ENCODE peak calls at places on chromosomes 5 and 9, in ten cellular contexts. One of them, this sample, is unnamed.

GRCh38 chr9:70073193-70073592 is 29.5 kb downstream of the MAMDC2 start:
- DNase-seq in endothelial cell of umbilical vein: no peak
- DNase-seq in HCT116: no peak
- DNase-seq in progenitor cell of endocrine pancreas: no peak
- DNase-seq in mucosa of descending colon: no peak
- DNase-seq in coronary artery: no peak
- DNase-seq in HFF-Myc: no peak
- DNase-seq in WTC11: no peak
- DNase-seq in fibroblast of lung: peak; percentile 30
- DNase-seq in esophagus muscularis mucosa: no peak
- DNase-seq in this sample: no peak

GRCh38 chr9:105290401-105290800 is 46.0 kb downstream of the SLC44A1 start:
- DNase-seq in endothelial cell of umbilical vein: no peak
- DNase-seq in HCT116: no peak
- DNase-seq in progenitor cell of endocrine pancreas: no peak
- DNase-seq in mucosa of descending colon: no peak
- DNase-seq in coronary artery: no peak
- DNase-seq in HFF-Myc: no peak
- DNase-seq in WTC11: no peak
- DNase-seq in fibroblast of lung: peak; percentile 75
- DNase-seq in esophagus muscularis mucosa: no peak
- DNase-seq in this sample: no peak

GRCh38 chr9:134489621-134490380 is 151.8 kb upstream of the COL5A1 start:
- DNase-seq in endothelial cell of umbilical vein: no peak
- DNase-seq in HCT116: no peak
- DNase-seq in progenitor cell of endocrine pancreas: no peak
- DNase-seq in mucosa of descending colon: no peak
- DNase-seq in coronary artery: no peak
- DNase-seq in HFF-Myc: no peak
- DNase-seq in WTC11: no peak
- DNase-seq in fibroblast of lung: no peak
- DNase-seq in esophagus muscularis mucosa: no peak
- DNase-seq in this sample: no peak

GRCh38 chr9:109811876-109812275 is 31.9 kb downstream of the PALM2AKAP2 start:
- DNase-seq in endothelial cell of umbilical vein: no peak
- DNase-seq in HCT116: no peak
- DNase-seq in progenitor cell of endocrine pancreas: no peak
- DNase-seq in mucosa of descending colon: no peak
- DNase-seq in coronary artery: no peak
- DNase-seq in HFF-Myc: no peak
- DNase-seq in WTC11: no peak
- DNase-seq in fibroblast of lung: no peak
- DNase-seq in esophagus muscularis mucosa: no peak
- DNase-seq in this sample: no peak

GRCh38 chr9:111621895-111622480 is 9.1 kb upstream of the DNAJC25 start:
- DNase-seq in endothelial cell of umbilical vein: peak; percentile 68
- DNase-seq in HCT116: peak; percentile 39
- DNase-seq in progenitor cell of endocrine pancreas: no peak
- DNase-seq in mucosa of descending colon: no peak
- DNase-seq in coronary artery: no peak
- DNase-seq in HFF-Myc: no peak
- DNase-seq in WTC11: peak; percentile 41
- DNase-seq in fibroblast of lung: peak; percentile 64
- DNase-seq in esophagus muscularis mucosa: no peak
- DNase-seq in this sample: peak; percentile 56

GRCh38 chr5:52822437-52822836 is 34.7 kb downstream of the ITGA1 start:
- DNase-seq in endothelial cell of umbilical vein: no peak
- DNase-seq in HCT116: no peak
- DNase-seq in progenitor cell of endocrine pancreas: no peak
- DNase-seq in mucosa of descending colon: peak; percentile 40
- DNase-seq in coronary artery: peak; percentile 81
- DNase-seq in HFF-Myc: no peak
- DNase-seq in WTC11: no peak
- DNase-seq in fibroblast of lung: no peak
- DNase-seq in esophagus muscularis mucosa: no peak
- DNase-seq in this sample: peak; percentile 78

GRCh38 chr9:105050296-105050695 is 122.3 kb upstream of the ABCA1 start:
- DNase-seq in endothelial cell of umbilical vein: no peak
- DNase-seq in HCT116: no peak
- DNase-seq in progenitor cell of endocrine pancreas: no peak
- DNase-seq in mucosa of descending colon: no peak
- DNase-seq in coronary artery: no peak
- DNase-seq in HFF-Myc: no peak
- DNase-seq in WTC11: no peak
- DNase-seq in fibroblast of lung: no peak
- DNase-seq in esophagus muscularis mucosa: no peak
- DNase-seq in this sample: no peak

GRCh38 chr5:91219803-91220371 is 163.2 kb downstream of the ARRDC3 start:
- DNase-seq in endothelial cell of umbilical vein: peak; percentile 63
- DNase-seq in HCT116: peak; percentile 26
- DNase-seq in progenitor cell of endocrine pancreas: no peak
- DNase-seq in mucosa of descending colon: no peak
- DNase-seq in coronary artery: no peak
- DNase-seq in HFF-Myc: no peak
- DNase-seq in WTC11: no peak
- DNase-seq in fibroblast of lung: peak; percentile 44
- DNase-seq in esophagus muscularis mucosa: no peak
- DNase-seq in this sample: peak; percentile 53

GRCh38 chr9:38107811-38108304 is 38.8 kb upstream of the SHB start:
- DNase-seq in endothelial cell of umbilical vein: no peak
- DNase-seq in HCT116: no peak
- DNase-seq in progenitor cell of endocrine pancreas: no peak
- DNase-seq in mucosa of descending colon: no peak
- DNase-seq in coronary artery: peak; percentile 40
- DNase-seq in HFF-Myc: no peak
- DNase-seq in WTC11: no peak
- DNase-seq in fibroblast of lung: no peak
- DNase-seq in esophagus muscularis mucosa: no peak
- DNase-seq in this sample: no peak

GRCh38 chr5:146754621-146755020 is 123.9 kb downstream of the PPP2R2B start:
- DNase-seq in endothelial cell of umbilical vein: no peak
- DNase-seq in HCT116: no peak
- DNase-seq in progenitor cell of endocrine pancreas: no peak
- DNase-seq in mucosa of descending colon: no peak
- DNase-seq in coronary artery: no peak
- DNase-seq in HFF-Myc: no peak
- DNase-seq in WTC11: no peak
- DNase-seq in fibroblast of lung: no peak
- DNase-seq in esophagus muscularis mucosa: no peak
- DNase-seq in this sample: no peak

GRCh38 chr9:97570899-97571298 is 62.3 kb downstream of the TSTD2 start:
- DNase-seq in endothelial cell of umbilical vein: no peak
- DNase-seq in HCT116: no peak
- DNase-seq in progenitor cell of endocrine pancreas: no peak
- DNase-seq in mucosa of descending colon: no peak
- DNase-seq in coronary artery: peak; percentile 69
- DNase-seq in HFF-Myc: no peak
- DNase-seq in WTC11: no peak
- DNase-seq in fibroblast of lung: no peak
- DNase-seq in esophagus muscularis mucosa: no peak
- DNase-seq in this sample: no peak

GRCh38 chr9:13728121-13728520 is 448.6 kb upstream of the MPDZ start:
- DNase-seq in endothelial cell of umbilical vein: peak; percentile 30
- DNase-seq in HCT116: no peak
- DNase-seq in progenitor cell of endocrine pancreas: no peak
- DNase-seq in mucosa of descending colon: no peak
- DNase-seq in coronary artery: no peak
- DNase-seq in HFF-Myc: no peak
- DNase-seq in WTC11: no peak
- DNase-seq in fibroblast of lung: no peak
- DNase-seq in esophagus muscularis mucosa: no peak
- DNase-seq in this sample: no peak

GRCh38 chr5:180084638-180085561 is 13.3 kb upstream of the RNF130 start:
- DNase-seq in endothelial cell of umbilical vein: no peak
- DNase-seq in HCT116: no peak
- DNase-seq in progenitor cell of endocrine pancreas: no peak
- DNase-seq in mucosa of descending colon: peak; percentile 69
- DNase-seq in coronary artery: no peak
- DNase-seq in HFF-Myc: no peak
- DNase-seq in WTC11: no peak
- DNase-seq in fibroblast of lung: no peak
- DNase-seq in esophagus muscularis mucosa: no peak
- DNase-seq in this sample: no peak

GRCh38 chr5:150764530-150764929 is 5.7 kb upstream of the DCTN4 start:
- DNase-seq in endothelial cell of umbilical vein: no peak
- DNase-seq in HCT116: no peak
- DNase-seq in progenitor cell of endocrine pancreas: no peak
- DNase-seq in mucosa of descending colon: no peak
- DNase-seq in coronary artery: no peak
- DNase-seq in HFF-Myc: no peak
- DNase-seq in WTC11: no peak
- DNase-seq in fibroblast of lung: no peak
- DNase-seq in esophagus muscularis mucosa: no peak
- DNase-seq in this sample: no peak
- TF ChIP-seq CTCF in endothelial cell of umbilical vein: no peak
- TF ChIP-seq CTCF in HCT116: no peak
- TF ChIP-seq CTCF in progenitor cell of endocrine pancreas: no peak
- TF ChIP-seq CTCF in mucosa of descending colon: no peak
- TF ChIP-seq CTCF in coronary artery: no peak
- TF ChIP-seq CTCF in HFF-Myc: no peak
- TF ChIP-seq CTCF in WTC11: no peak
- TF ChIP-seq CTCF in fibroblast of lung: no peak
- TF ChIP-seq CTCF in esophagus muscularis mucosa: no peak
- TF ChIP-seq CTCF in this sample: no peak

GRCh38 chr5:34621280-34622045 is 34.7 kb upstream of the RAI14 start:
- DNase-seq in endothelial cell of umbilical vein: peak; percentile 93
- DNase-seq in HCT116: no peak
- DNase-seq in progenitor cell of endocrine pancreas: no peak
- DNase-seq in mucosa of descending colon: no peak
- DNase-seq in coronary artery: no peak
- DNase-seq in HFF-Myc: no peak
- DNase-seq in WTC11: no peak
- DNase-seq in fibroblast of lung: no peak
- DNase-seq in esophagus muscularis mucosa: no peak
- DNase-seq in this sample: no peak

GRCh38 chr5:34622046-34622435 is 34.1 kb upstream of the RAI14 start:
- DNase-seq in endothelial cell of umbilical vein: no peak
- DNase-seq in HCT116: no peak
- DNase-seq in progenitor cell of endocrine pancreas: no peak
- DNase-seq in mucosa of descending colon: no peak
- DNase-seq in coronary artery: no peak
- DNase-seq in HFF-Myc: no peak
- DNase-seq in WTC11: no peak
- DNase-seq in fibroblast of lung: peak; percentile 45
- DNase-seq in esophagus muscularis mucosa: no peak
- DNase-seq in this sample: no peak

GRCh38 chr5:34616665-34617064 is 39.5 kb upstream of the RAI14 start:
- DNase-seq in endothelial cell of umbilical vein: no peak
- DNase-seq in HCT116: no peak
- DNase-seq in progenitor cell of endocrine pancreas: no peak
- DNase-seq in mucosa of descending colon: no peak
- DNase-seq in coronary artery: no peak
- DNase-seq in HFF-Myc: no peak
- DNase-seq in WTC11: no peak
- DNase-seq in fibroblast of lung: no peak
- DNase-seq in esophagus muscularis mucosa: no peak
- DNase-seq in this sample: no peak

GRCh38 chr5:34618666-34619065 is 37.5 kb upstream of the RAI14 start:
- DNase-seq in endothelial cell of umbilical vein: peak; percentile 28
- DNase-seq in HCT116: no peak
- DNase-seq in progenitor cell of endocrine pancreas: no peak
- DNase-seq in mucosa of descending colon: no peak
- DNase-seq in coronary artery: no peak
- DNase-seq in HFF-Myc: no peak
- DNase-seq in WTC11: no peak
- DNase-seq in fibroblast of lung: no peak
- DNase-seq in esophagus muscularis mucosa: no peak
- DNase-seq in this sample: no peak

GRCh38 chr5:34620185-34620584 is 35.9 kb upstream of the RAI14 start:
- DNase-seq in endothelial cell of umbilical vein: peak; percentile 90
- DNase-seq in HCT116: no peak
- DNase-seq in progenitor cell of endocrine pancreas: no peak
- DNase-seq in mucosa of descending colon: no peak
- DNase-seq in coronary artery: no peak
- DNase-seq in HFF-Myc: no peak
- DNase-seq in WTC11: no peak
- DNase-seq in fibroblast of lung: no peak
- DNase-seq in esophagus muscularis mucosa: no peak
- DNase-seq in this sample: no peak
- TF ChIP-seq CTCF in endothelial cell of umbilical vein: no peak
- TF ChIP-seq CTCF in HCT116: no peak
- TF ChIP-seq CTCF in progenitor cell of endocrine pancreas: no peak
- TF ChIP-seq CTCF in mucosa of descending colon: no peak
- TF ChIP-seq CTCF in coronary artery: no peak
- TF ChIP-seq CTCF in HFF-Myc: no peak
- TF ChIP-seq CTCF in WTC11: no peak
- TF ChIP-seq CTCF in fibroblast of lung: no peak
- TF ChIP-seq CTCF in esophagus muscularis mucosa: no peak
- TF ChIP-seq CTCF in this sample: no peak

GRCh38 chr5:56827043-56827442 is 11.7 kb downstream of the MAP3K1 start:
- DNase-seq in endothelial cell of umbilical vein: no peak
- DNase-seq in HCT116: no peak
- DNase-seq in progenitor cell of endocrine pancreas: no peak
- DNase-seq in mucosa of descending colon: no peak
- DNase-seq in coronary artery: no peak
- DNase-seq in HFF-Myc: no peak
- DNase-seq in WTC11: peak; percentile 41
- DNase-seq in fibroblast of lung: no peak
- DNase-seq in esophagus muscularis mucosa: no peak
- DNase-seq in this sample: no peak
- TF ChIP-seq CTCF in endothelial cell of umbilical vein: peak; percentile 20
- TF ChIP-seq CTCF in HCT116: peak; percentile 54
- TF ChIP-seq CTCF in progenitor cell of endocrine pancreas: peak; percentile 58
- TF ChIP-seq CTCF in mucosa of descending colon: no peak
- TF ChIP-seq CTCF in coronary artery: no peak
- TF ChIP-seq CTCF in HFF-Myc: peak; percentile 16
- TF ChIP-seq CTCF in WTC11: no peak
- TF ChIP-seq CTCF in fibroblast of lung: no peak
- TF ChIP-seq CTCF in esophagus muscularis mucosa: no peak
- TF ChIP-seq CTCF in this sample: no peak

GRCh38 chr5:13662646-13663045 is 281.8 kb downstream of the DNAH5 start:
- DNase-seq in endothelial cell of umbilical vein: no peak
- DNase-seq in HCT116: no peak
- DNase-seq in progenitor cell of endocrine pancreas: no peak
- DNase-seq in mucosa of descending colon: no peak
- DNase-seq in coronary artery: no peak
- DNase-seq in HFF-Myc: no peak
- DNase-seq in WTC11: no peak
- DNase-seq in fibroblast of lung: no peak
- DNase-seq in esophagus muscularis mucosa: no peak
- DNase-seq in this sample: no peak

GRCh38 chr5:13660072-13660471 is 284.4 kb downstream of the DNAH5 start:
- DNase-seq in endothelial cell of umbilical vein: peak; percentile 17
- DNase-seq in HCT116: no peak
- DNase-seq in progenitor cell of endocrine pancreas: no peak
- DNase-seq in mucosa of descending colon: no peak
- DNase-seq in coronary artery: no peak
- DNase-seq in HFF-Myc: no peak
- DNase-seq in WTC11: no peak
- DNase-seq in fibroblast of lung: no peak
- DNase-seq in esophagus muscularis mucosa: no peak
- DNase-seq in this sample: no peak

GRCh38 chr5:13653709-13654108 is 290.8 kb downstream of the DNAH5 start:
- DNase-seq in endothelial cell of umbilical vein: no peak
- DNase-seq in HCT116: no peak
- DNase-seq in progenitor cell of endocrine pancreas: no peak
- DNase-seq in mucosa of descending colon: no peak
- DNase-seq in coronary artery: no peak
- DNase-seq in HFF-Myc: no peak
- DNase-seq in WTC11: no peak
- DNase-seq in fibroblast of lung: no peak
- DNase-seq in esophagus muscularis mucosa: no peak
- DNase-seq in this sample: no peak

GRCh38 chr5:13659391-13659790 is 285.1 kb downstream of the DNAH5 start:
- DNase-seq in endothelial cell of umbilical vein: peak; percentile 9
- DNase-seq in HCT116: no peak
- DNase-seq in progenitor cell of endocrine pancreas: no peak
- DNase-seq in mucosa of descending colon: no peak
- DNase-seq in coronary artery: no peak
- DNase-seq in HFF-Myc: no peak
- DNase-seq in WTC11: no peak
- DNase-seq in fibroblast of lung: no peak
- DNase-seq in esophagus muscularis mucosa: no peak
- DNase-seq in this sample: no peak

GRCh38 chr5:13658761-13659160 is 285.7 kb downstream of the DNAH5 start:
- DNase-seq in endothelial cell of umbilical vein: no peak
- DNase-seq in HCT116: no peak
- DNase-seq in progenitor cell of endocrine pancreas: no peak
- DNase-seq in mucosa of descending colon: no peak
- DNase-seq in coronary artery: no peak
- DNase-seq in HFF-Myc: no peak
- DNase-seq in WTC11: no peak
- DNase-seq in fibroblast of lung: no peak
- DNase-seq in esophagus muscularis mucosa: no peak
- DNase-seq in this sample: no peak
- TF ChIP-seq CTCF in endothelial cell of umbilical vein: no peak
- TF ChIP-seq CTCF in HCT116: no peak
- TF ChIP-seq CTCF in progenitor cell of endocrine pancreas: no peak
- TF ChIP-seq CTCF in mucosa of descending colon: no peak
- TF ChIP-seq CTCF in coronary artery: no peak
- TF ChIP-seq CTCF in HFF-Myc: no peak
- TF ChIP-seq CTCF in WTC11: no peak
- TF ChIP-seq CTCF in fibroblast of lung: no peak
- TF ChIP-seq CTCF in esophagus muscularis mucosa: no peak
- TF ChIP-seq CTCF in this sample: no peak